ENCODE peak calls at places on chromosomes 13 and 19, in five cellular contexts. H is PC-3; X is mucosa of descending colon; G is CD4-positive, CD25-positive, alpha-beta regulatory T cell; Q is endothelial cell of umbilical vein. D is an unnamed sample.
A peak's percentile ranks its signal among the peaks of the same experiment; 100 is the strongest.

GRCh38 chr13:33927315-33927714 is 109.4 kb downstream of the RFC3 start:
- DNase-seq in H (peak; percentile 33), X (no peak), G (no peak), Q (no peak), D (no peak)

GRCh38 chr13:90968510-90968909 is 379.0 kb upstream of the MIR17HG start:
- DNase-seq in H (peak; percentile 65), X (no peak), G (no peak), Q (no peak), D (no peak)

GRCh38 chr19:39077323-39077722 is 6.8 kb upstream of the ACP7 start:
- DNase-seq in H (no peak), X (no peak), G (no peak), Q (no peak), D (no peak)

GRCh38 chr13:30978981-30979956 is 46.8 kb downstream of the TEX26 start:
- DNase-seq in H (peak; percentile 42), X (peak; percentile 57), G (peak; percentile 41), Q (peak; percentile 5), D (no peak)

GRCh38 chr19:7751157-7751783 is 3.9 kb upstream of the CD209 start:
- DNase-seq in H (peak; percentile 17), X (no peak), G (peak; percentile 52), Q (no peak), D (no peak)

GRCh38 chr19:35792312-35792711 is 16.9 kb downstream of the ARHGAP33 start:
- DNase-seq in H (no peak), X (no peak), G (no peak), Q (no peak), D (no peak)

GRCh38 chr13:41502676-41503075 is 45.3 kb downstream of the RGCC start:
- DNase-seq in H (no peak), X (no peak), G (peak; percentile 68), Q (no peak), D (no peak)

GRCh38 chr19:48629599-48630288 is 7.4 kb downstream of the DBP start:
- DNase-seq in H (no peak), X (peak; percentile 91), G (no peak), Q (peak; percentile 82), D (peak; percentile 54)

GRCh38 chr13:44158741-44159632 is 214.6 kb upstream of the SERP2 start:
- DNase-seq in H (no peak), X (no peak), G (no peak), Q (peak; percentile 9), D (no peak)

DNA sequence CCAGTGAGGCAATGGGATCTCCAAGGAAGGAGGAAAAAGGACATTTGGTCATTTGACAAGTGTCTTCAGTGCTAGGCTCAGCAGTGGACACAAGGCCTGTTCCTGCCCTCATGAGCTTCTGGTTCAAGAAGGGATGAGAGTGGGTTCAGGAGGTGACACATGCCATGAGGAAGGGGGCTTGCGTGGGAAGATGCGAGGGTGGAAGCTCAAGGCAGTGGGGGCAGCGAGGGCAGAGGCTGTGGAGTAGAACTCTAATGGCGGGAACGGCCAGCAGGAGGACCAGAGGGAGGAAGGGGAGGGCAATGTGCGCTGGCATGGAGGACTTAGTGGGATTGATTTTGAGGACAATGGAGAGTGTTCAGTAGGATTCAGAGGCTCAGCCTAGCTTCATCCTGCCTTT is 3.3 kb downstream of the PIK3R2 start:
- DNase-seq in H (no peak), X (peak; percentile 43), G (no peak), Q (no peak), D (no peak)
- H3K4me1 ChIP-seq in H (peaks cover 21% of the 10 kb centered on the region), X (peaks cover 49% of the 10 kb centered on the region), G (peaks cover 27% of the 10 kb centered on the region), Q (peaks cover 28% of the 10 kb centered on the region), D (peaks cover 74% of the 10 kb centered on the region)

DNA sequence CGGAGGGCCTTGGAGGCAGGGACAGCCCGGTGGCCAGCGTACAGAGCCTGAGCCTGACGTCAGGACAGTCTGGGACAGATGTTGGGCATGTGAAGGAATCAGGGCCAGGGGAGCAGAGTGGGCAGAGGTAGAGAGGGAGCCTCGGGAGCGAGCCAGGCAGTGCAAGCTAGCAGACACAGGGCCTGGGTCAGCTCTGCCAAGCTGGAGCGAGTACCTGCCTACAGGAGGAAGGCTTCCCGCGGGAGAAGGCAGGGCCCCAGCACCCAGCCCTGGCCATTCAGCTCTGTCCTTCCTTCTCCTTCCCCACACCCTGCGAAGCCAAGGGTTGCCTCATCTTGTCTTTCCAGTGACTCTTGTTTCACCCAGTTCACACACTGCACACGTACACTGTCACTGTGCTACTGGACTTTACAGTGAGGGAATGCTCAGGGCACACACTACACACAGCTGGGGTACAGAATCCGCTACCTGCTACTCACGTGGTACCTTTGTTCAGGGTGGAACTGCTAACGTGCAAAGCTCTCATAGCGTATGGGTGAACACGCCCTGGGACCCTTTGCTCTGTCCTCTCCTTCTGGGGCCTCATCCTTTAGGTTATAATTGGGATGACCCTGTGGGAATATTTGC is 9.8 kb upstream of the C1QTNF9 start:
- DNase-seq in H (no peak), X (no peak), G (no peak), Q (no peak), D (no peak)
- H3K36me3 ChIP-seq in H (peaks cover 11% of the 10 kb centered on the region), X (peaks cover 3% of the 10 kb centered on the region), G (peaks cover 99% of the 10 kb centered on the region), Q (peaks cover 2% of the 10 kb centered on the region), D (peaks cover 83% of the 10 kb centered on the region)

GRCh38 chr13:110528371-110528770 is 33.2 kb downstream of the RAB20 start:
- DNase-seq in H (no peak), X (no peak), G (no peak), Q (no peak), D (no peak)
- H3K4me1 ChIP-seq in H (peaks cover 18% of the 10 kb centered on the region), X (peaks cover 43% of the 10 kb centered on the region), G (peaks cover 13% of the 10 kb centered on the region), Q (no peaks in the 10 kb centered on the region), D (peaks cover 58% of the 10 kb centered on the region)

DNA sequence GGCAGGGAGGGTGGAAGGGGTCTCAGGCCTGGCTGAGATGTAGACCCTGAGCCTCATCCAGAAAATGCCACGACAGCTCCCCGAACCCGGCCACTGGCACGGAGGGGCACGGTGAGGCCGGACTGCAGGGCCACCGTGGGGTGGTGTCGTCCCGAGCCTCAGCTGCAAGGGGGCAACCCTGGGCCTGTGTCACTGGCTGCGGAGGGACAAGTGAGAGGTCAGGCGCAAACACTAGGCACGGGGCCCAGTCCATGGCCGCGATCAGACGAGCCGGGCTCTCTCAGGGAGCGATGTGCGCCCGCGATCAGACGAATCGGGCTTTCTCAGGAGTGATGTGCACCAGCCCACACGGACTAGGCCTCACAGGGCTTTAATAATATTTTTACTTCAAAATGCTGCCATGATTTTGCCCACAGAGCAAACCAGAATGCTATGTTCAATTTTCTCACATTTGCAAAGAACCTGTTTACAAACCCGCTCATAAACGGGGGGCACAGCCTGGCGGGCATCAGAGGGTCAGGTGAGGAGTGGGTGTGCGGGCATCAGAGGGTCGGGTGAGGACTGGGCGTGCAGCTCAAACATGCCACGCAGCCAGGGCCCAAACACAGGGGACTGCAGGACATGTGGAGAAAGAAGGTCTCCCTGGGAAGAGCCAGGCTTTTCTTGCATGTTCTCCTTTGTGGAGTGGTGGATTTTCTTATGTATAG is 42.6 kb upstream of the C13orf46 start:
- DNase-seq in H (no peak), X (no peak), G (no peak), Q (no peak), D (no peak)
- H3K36me3 ChIP-seq in H (no peaks in the 10 kb centered on the region), X (no peaks in the 10 kb centered on the region), G (peaks cover 92% of the 10 kb centered on the region), Q (peaks cover 10% of the 10 kb centered on the region), D (peaks cover 63% of the 10 kb centered on the region)

DNA sequence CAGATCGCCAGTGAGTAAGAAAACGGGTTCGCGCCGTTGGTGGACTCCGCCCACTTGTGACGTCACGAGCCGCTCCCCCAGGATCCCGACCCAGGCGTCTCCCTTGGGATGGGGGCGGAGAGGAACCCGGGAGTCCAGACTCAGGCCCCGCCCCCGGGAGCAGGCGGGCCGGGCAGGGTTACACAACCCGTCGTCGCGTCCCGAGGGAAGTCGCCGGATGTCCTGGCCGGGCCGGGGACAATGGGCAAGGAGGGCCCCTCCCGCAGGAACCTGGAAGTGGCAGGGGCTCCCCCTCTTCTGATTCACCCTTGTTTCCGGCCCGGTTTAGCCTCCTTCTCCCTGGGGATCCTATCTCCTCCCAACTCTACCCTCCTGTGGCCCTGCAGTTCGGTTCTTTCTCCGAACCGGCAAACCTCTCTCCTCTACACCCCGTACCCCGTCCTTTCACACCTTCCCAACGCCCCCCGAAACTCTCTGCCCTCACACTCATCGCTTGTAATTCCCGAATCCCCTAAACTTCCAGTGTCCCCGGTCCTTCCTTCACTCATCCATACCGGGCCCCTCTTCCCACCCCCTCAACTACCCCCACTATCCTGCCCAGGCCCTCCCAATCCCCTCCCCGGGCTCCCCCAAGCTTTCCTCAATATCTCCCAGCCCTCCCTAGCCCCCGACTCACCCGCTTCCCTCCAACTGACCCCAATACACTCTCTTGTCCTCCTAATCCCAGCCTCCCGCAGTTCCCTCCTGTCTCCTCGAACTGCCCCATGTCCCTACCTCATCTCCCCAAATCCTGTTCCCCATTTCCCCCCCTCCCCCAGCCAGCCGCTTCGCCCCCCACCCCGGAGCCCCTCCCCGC is 20.0 kb upstream of the ERCC1 start:
- DNase-seq in H (peak; percentile 93), X (peak; percentile 97), G (peak; percentile 36), Q (peak; percentile 93), D (peak; percentile 97)
- H3K4me1 ChIP-seq in H (peaks cover 16% of the 10 kb centered on the region), X (peaks cover 40% of the 10 kb centered on the region), G (peaks cover 43% of the 10 kb centered on the region), Q (peaks cover 17% of the 10 kb centered on the region), D (peaks cover 46% of the 10 kb centered on the region)

DNA sequence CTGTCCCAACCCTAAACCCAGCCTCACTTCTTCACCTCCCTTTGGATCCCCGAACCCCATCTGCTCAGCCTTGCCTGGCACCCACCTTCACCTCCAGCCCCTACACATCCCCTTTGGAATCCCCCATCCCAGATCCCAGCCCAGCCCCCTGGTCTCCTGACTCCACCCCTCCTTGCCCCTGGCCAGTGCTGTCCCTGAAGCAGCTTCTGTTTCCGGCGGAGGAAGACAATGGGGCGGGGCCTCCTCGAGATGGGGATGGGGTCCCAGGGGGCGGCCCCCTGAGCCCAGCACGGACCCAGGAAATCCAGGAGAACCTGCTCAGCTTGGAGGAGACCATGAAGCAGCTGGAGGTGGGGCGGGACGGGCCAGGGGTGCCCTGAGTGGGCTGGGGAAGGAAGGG is 22.0 kb downstream of the ERFL start:
- DNase-seq in H (no peak), X (peak; percentile 32), G (no peak), Q (no peak), D (no peak)
- H3K36me3 ChIP-seq in H (peaks cover 21% of the 10 kb centered on the region), X (no peaks in the 10 kb centered on the region), G (peaks cover 56% of the 10 kb centered on the region), Q (peaks cover 6% of the 10 kb centered on the region), D (peaks cover 62% of the 10 kb centered on the region)

D was measured in left ventricle myocardium inferior.